ENCODE peak calls at places on chromosomes 13 and 19, in ten cellular contexts. O is CD8-positive, alpha-beta T cell; Q is fibroblast of lung; M is RWPE2; E is lower lobe of right lung; C is spleen; N is hepatocyte; B is psoas muscle; H is upper lobe of right lung; I is cardiac muscle cell. X is an unnamed sample.
A peak's percentile ranks its signal among the peaks of the same experiment; 100 is the strongest.

GRCh38 chr13:50323440-50324070 is 308.3 kb downstream of the KCNRG start:
- DNase-seq in M (no peak), O (no peak), B (no peak), C (no peak), N (no peak), E (no peak), H (no peak), I (no peak), Q (peak; percentile 86), X (no peak)

GRCh38 chr13:101751488-101751887 is 299.0 kb downstream of the ITGBL1 start:
- DNase-seq in H (no peak), O (no peak), M (no peak), E (no peak), B (no peak), N (peak; percentile 52), I (peak; percentile 57), Q (peak; percentile 98), C (no peak), X (no peak)

GRCh38 chr13:38223093-38223492 is 126.6 kb upstream of the UFM1 start:
- DNase-seq in I (peak; percentile 67), E (no peak), H (no peak), M (no peak), B (no peak), C (no peak), N (peak; percentile 19), Q (peak; percentile 29), O (no peak), X (no peak)

GRCh38 chr19:8663920-8664670 is 33.7 kb downstream of the NFILZ start:
- DNase-seq in O (peak; percentile 68), B (no peak), C (no peak), Q (no peak), H (no peak), N (no peak), M (no peak), I (no peak), E (no peak), X (no peak)

GRCh38 chr19:6272411-6272791 is 7.4 kb downstream of the MLLT1 start:
- DNase-seq in Q (no peak), C (no peak), O (no peak), E (no peak), H (no peak), B (no peak), N (no peak), I (peak; percentile 77), M (no peak), X (no peak)

GRCh38 chr13:93982189-93982918 is 497.1 kb downstream of the DCT start:
- DNase-seq in E (no peak), B (no peak), C (no peak), M (no peak), Q (no peak), N (no peak), O (no peak), I (no peak), H (no peak), X (no peak)

GRCh38 chr13:49858183-49858856 is 65.8 kb upstream of the KPNA3 start:
- DNase-seq in M (peak; percentile 80), I (no peak), O (no peak), N (peak; percentile 71), H (no peak), E (no peak), Q (peak; percentile 95), C (no peak), B (no peak), X (no peak)

GRCh38 chr19:49142866-49143335 is 12.3 kb downstream of the HRC start:
- DNase-seq in E (peak; percentile 91), H (peak; percentile 94), M (peak; percentile 93), B (peak; percentile 86), N (peak; percentile 93), O (peak; percentile 70), I (peak; percentile 98), C (peak; percentile 88), Q (peak; percentile 87), X (peak; percentile 88)

GRCh38 chr19:14369399-14370168 is 11.7 kb upstream of the ADGRE5 start:
- DNase-seq in B (no peak), Q (peak; percentile 41), E (no peak), I (peak; percentile 17), C (no peak), M (no peak), O (peak; percentile 75), H (no peak), N (no peak), X (no peak)

GRCh38 chr13:82298110-82298509 is 1584.2 kb downstream of the SLITRK1 start:
- DNase-seq in I (no peak), M (no peak), C (no peak), E (no peak), Q (no peak), O (no peak), B (no peak), H (no peak), N (no peak), X (no peak)

GRCh38 chr19:1264801-1265610 is 4.1 kb upstream of the CIRBP start:
- DNase-seq in Q (peak; percentile 89), O (no peak), I (peak; percentile 64), E (peak; percentile 70), H (peak; percentile 82), C (peak; percentile 88), M (no peak), N (peak; percentile 92), B (peak; percentile 86), X (peak; percentile 88)
- H3K4me1 ChIP-seq in Q (peaks cover 50% of the 10 kb centered on the region), O (peaks cover 63% of the 10 kb centered on the region), I (peaks cover 52% of the 10 kb centered on the region), E (peaks cover 73% of the 10 kb centered on the region), H (peaks cover 60% of the 10 kb centered on the region), C (peaks cover 96% of the 10 kb centered on the region), M (peaks cover 13% of the 10 kb centered on the region), N (peaks cover 69% of the 10 kb centered on the region), B (peaks cover 46% of the 10 kb centered on the region), X (peaks cover 17% of the 10 kb centered on the region)

DNA sequence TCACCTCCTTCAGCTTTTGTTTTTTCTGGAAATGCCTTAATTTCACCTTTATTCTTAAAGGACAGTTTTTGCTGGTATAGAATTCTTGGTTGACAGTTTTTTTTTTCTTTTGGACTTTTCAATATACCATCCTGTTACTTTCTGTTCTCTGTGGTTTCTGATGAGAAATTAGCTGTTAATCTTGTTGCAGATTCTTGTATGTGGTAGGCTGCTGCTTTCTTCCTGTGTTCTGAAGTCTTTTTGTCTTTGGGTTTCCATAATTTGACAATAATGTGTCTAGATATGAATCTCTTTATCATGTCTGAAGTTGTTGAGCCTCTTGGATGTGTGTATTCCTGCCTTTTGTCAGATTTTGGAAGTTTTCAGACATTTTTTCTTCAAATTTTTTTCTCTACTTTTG is 12.0 kb downstream of the ZNF283 start:
- DNase-seq in E (no peak), N (no peak), B (no peak), H (no peak), O (no peak), I (no peak), Q (no peak), C (no peak), M (no peak), X (no peak)
- H3K36me3 ChIP-seq in E (peaks cover 87% of the 10 kb centered on the region), N (peaks cover 10% of the 10 kb centered on the region), B (peaks cover 46% of the 10 kb centered on the region), H (peaks cover 74% of the 10 kb centered on the region), O (peaks cover 37% of the 10 kb centered on the region), I (peaks cover 44% of the 10 kb centered on the region), Q (peaks cover 9% of the 10 kb centered on the region), C (peaks cover 100% of the 10 kb centered on the region), M (peaks cover 97% of the 10 kb centered on the region), X (peaks cover 58% of the 10 kb centered on the region)

GRCh38 chr13:110339975-110340550 is 33.0 kb downstream of the COL4A2 start:
- DNase-seq in B (no peak), E (no peak), Q (no peak), I (no peak), C (no peak), H (peak; percentile 32), N (no peak), O (no peak), M (no peak), X (no peak)

GRCh38 chr13:110336681-110337080 is 29.6 kb downstream of the COL4A2 start:
- DNase-seq in Q (peak; percentile 57), O (no peak), C (no peak), M (no peak), B (no peak), N (no peak), I (no peak), E (no peak), H (no peak), X (no peak)

GRCh38 chr13:110339263-110339662 is 32.2 kb downstream of the COL4A2 start:
- DNase-seq in I (no peak), M (no peak), Q (no peak), C (no peak), B (no peak), O (no peak), E (no peak), N (no peak), H (peak; percentile 16), X (no peak)

GRCh38 chr13:110337287-110337686 is 30.2 kb downstream of the COL4A2 start:
- DNase-seq in C (peak; percentile 82), I (no peak), N (no peak), H (peak; percentile 39), O (no peak), Q (no peak), M (no peak), E (no peak), B (no peak), X (no peak)

DNA sequence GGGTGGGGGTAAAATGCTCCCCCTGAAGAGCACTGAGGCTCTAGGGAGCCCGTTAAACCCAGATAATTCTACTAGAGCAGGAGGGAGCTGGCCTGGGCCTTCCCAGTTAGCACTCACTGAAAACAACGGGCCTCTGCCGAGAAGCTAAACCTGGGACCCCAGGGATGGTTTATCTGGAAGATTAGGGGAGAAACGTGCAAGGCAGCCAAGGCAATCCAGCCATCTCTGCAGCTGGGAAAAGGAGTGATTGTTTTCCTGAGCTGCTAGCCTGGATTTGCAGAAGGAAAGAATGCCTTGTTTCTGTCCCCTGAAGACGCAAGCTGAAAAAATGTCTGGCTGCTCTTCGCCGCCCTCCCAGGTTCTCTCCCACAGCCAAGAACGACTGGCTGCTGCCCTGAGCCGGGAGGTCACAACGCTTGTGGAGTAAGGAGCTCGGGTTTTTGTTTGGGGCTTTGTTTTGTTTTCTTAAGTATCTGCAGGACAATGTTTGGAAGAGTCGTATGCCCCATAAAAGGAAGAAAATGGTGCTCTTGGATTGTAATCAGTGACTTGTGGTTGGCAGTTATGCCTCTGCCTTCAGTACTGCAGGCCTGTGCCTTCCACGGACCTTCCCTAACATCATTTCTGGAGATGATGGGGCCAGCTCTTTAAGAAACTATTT is 31.5 kb downstream of the COL4A2 start:
- DNase-seq in M (no peak), B (no peak), O (no peak), C (no peak), I (peak; percentile 15), H (peak; percentile 28), N (no peak), Q (peak; percentile 77), E (no peak), X (no peak)
- H3K4me1 ChIP-seq in M (peaks cover 33% of the 10 kb centered on the region), B (peaks cover 27% of the 10 kb centered on the region), O (peaks cover 22% of the 10 kb centered on the region), C (peaks cover 64% of the 10 kb centered on the region), I (peaks cover 34% of the 10 kb centered on the region), H (peaks cover 43% of the 10 kb centered on the region), N (peaks cover 35% of the 10 kb centered on the region), Q (peaks cover 41% of the 10 kb centered on the region), E (peaks cover 65% of the 10 kb centered on the region), X (no peaks in the 10 kb centered on the region)

DNA sequence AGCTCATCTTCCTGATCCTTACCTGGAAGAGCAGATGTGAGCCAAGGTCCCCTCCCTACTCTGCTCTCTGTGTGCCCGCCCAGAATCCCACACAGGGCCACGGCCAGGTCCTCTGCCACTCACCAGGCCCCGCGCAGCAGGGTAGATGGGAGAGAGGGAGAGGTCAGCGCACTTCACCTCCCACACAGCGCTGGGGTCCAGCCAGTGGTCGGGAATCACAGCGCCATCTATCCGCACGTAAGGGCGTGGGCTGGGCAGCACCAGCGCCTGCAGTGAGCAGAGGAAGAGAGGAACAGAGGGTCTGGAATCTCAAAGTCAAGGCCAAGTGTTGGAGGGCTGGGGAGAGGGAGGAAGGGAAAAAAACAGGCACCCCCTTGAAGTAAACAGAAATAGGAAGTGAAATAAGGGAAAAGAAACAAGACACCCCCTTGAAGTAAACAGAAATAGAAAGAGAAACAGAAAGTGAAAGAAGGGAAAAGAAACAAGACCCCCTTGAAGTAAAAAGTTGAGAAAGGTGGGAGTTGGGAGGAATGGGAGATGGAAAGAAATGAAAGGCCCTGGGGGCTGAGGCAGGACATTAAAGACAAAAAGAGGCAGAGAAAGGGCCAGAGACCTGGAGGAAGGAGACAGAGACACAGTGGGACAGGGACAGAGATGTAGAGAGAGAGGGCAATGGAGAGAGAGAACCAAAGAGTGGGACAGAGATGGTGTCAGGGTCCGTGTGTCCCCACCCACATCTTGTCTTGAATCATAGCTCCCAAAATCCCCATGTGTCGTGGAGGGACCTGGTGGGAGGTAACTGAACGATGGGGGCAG is 7.1 kb upstream of the PLA2G4C start:
- DNase-seq in C (no peak), E (no peak), I (no peak), M (no peak), O (no peak), B (no peak), H (no peak), Q (no peak), N (no peak), X (no peak)
- H3K36me3 ChIP-seq in C (peaks cover 87% of the 10 kb centered on the region), E (peaks cover 11% of the 10 kb centered on the region), I (no peaks in the 10 kb centered on the region), M (peaks cover 38% of the 10 kb centered on the region), O (peaks cover 6% of the 10 kb centered on the region), B (no peaks in the 10 kb centered on the region), H (no peaks in the 10 kb centered on the region), Q (peaks cover 6% of the 10 kb centered on the region), N (no peaks in the 10 kb centered on the region), X (no peaks in the 10 kb centered on the region)

X was measured in small intestine.